ENCODE peak calls at places on chromosome 4, in ten cellular contexts. Y is GOT3; X is A549; F is lower lobe of right lung; H is endothelial cell; O is NCI-H2081; P is fibroblast of pulmonary artery; M is activated T-helper 1 cell treated with anti-CD3 and anti-CD28 coated beads, Interleukin-2, amount 50 U/mL, for 16 hours; K is retinal pigment epithelial cell; N is SK-N-SH. R is an unnamed sample.

GRCh38 chr4:26936284-26937065 is 75.8 kb downstream of the STIM2 start:
- DNase-seq in N (no peak), X (no peak), K (no peak), P (peak), O (no peak), Y (no peak), H (no peak), F (peak), M (no peak), R (peak)

GRCh38 chr4:142846105-142846728 is at the start of gene INPP4B:
- DNase-seq in O (peak), F (peak), P (peak), X (no peak), K (peak), Y (no peak), H (peak), M (peak), N (peak), R (peak)

GRCh38 chr4:40173470-40173875 is 23.4 kb upstream of the RHOH start:
- DNase-seq in N (no peak), M (no peak), O (no peak), F (no peak), Y (no peak), H (no peak), K (no peak), X (no peak), P (peak), R (no peak)

GRCh38 chr4:168674077-168674747 is 177.4 kb downstream of the PALLD start:
- DNase-seq in M (no peak), X (no peak), O (no peak), P (peak), Y (no peak), F (no peak), N (no peak), K (no peak), H (no peak), R (no peak)

GRCh38 chr4:23036503-23036902 is 343.8 kb downstream of the GBA3 start:
- DNase-seq in X (no peak), M (no peak), O (no peak), N (no peak), Y (no peak), F (no peak), K (no peak), H (no peak), P (no peak), R (no peak)

GRCh38 chr4:92064574-92064973 is 239.2 kb upstream of the GRID2 start:
- DNase-seq in N (no peak), X (no peak), K (no peak), O (no peak), P (no peak), M (no peak), H (no peak), F (no peak), Y (no peak), R (no peak)

GRCh38 chr4:40238700-40239548 is 42.1 kb downstream of the RHOH start:
- DNase-seq in H (no peak), Y (no peak), K (no peak), P (peak), N (no peak), X (no peak), F (no peak), O (no peak), M (peak), R (peak)

GRCh38 chr4:186805020-186805820 is 81.6 kb upstream of the FAT1 start:
- DNase-seq in Y (no peak), H (no peak), O (no peak), N (no peak), M (no peak), X (no peak), K (no peak), P (no peak), F (no peak), R (peak)

GRCh38 chr4:121199742-121200561 is 35.8 kb upstream of the TNIP3 start:
- DNase-seq in F (no peak), H (no peak), N (no peak), K (no peak), O (no peak), P (no peak), M (no peak), X (no peak), Y (no peak), R (no peak)

GRCh38 chr4:4658051-4658450 is 116.2 kb upstream of the STX18 start:
- DNase-seq in Y (no peak), X (no peak), M (no peak), P (no peak), F (no peak), K (no peak), H (no peak), N (no peak), O (no peak), R (no peak)

GRCh38 chr4:1576200-1576960 is 107.7 kb downstream of the FAM53A start:
- DNase-seq in N (no peak), Y (no peak), H (no peak), K (no peak), X (no peak), O (no peak), P (no peak), M (no peak), F (peak), R (no peak)

GRCh38 chr4:173243321-173243720 is 74.7 kb downstream of the GALNT7 start:
- DNase-seq in P (peak), M (no peak), O (peak), N (no peak), X (peak), H (no peak), K (peak), Y (no peak), F (no peak), R (peak)

R was measured in Caki2.